ENCODE peak calls at places on chromosome 18, in five cellular contexts. G is RCC 7860; I is stimulated activated CD8-positive, alpha-beta memory T cell treated with anti-CD3 and anti-CD28 coated beads, Interleukin-2, amount 100 ng/mL, for 1 hour; N is activated CD8-positive, alpha-beta memory T cell treated with anti-CD3 and anti-CD28 coated beads, Interleukin-2, amount 50 U/mL, for 48 hours; D is cardiac septum. U is an unnamed sample.

GRCh38 chr18:63322908-63323634 is 3.5 kb upstream of the BCL2 start:
- DNase-seq in D (no peak), G (peak), N (no peak), I (no peak), U (no peak)

GRCh38 chr18:10713400-10713799 is 187.6 kb downstream of the NAPG start:
- DNase-seq in G (no peak), I (no peak), N (no peak), D (no peak), U (no peak)

GRCh38 chr18:24586662-24587360 is 126.4 kb downstream of the HRH4 start:
- DNase-seq in D (no peak), I (no peak), N (no peak), G (no peak), U (no peak)

GRCh38 chr18:26941608-26942007 is 76.1 kb upstream of the AQP4 start:
- DNase-seq in N (no peak), G (no peak), D (no peak), I (no peak), U (no peak)

GRCh38 chr18:6917082-6917481 is 187.6 kb downstream of the ARHGAP28 start:
- DNase-seq in D (no peak), N (no peak), I (no peak), G (peak), U (no peak)

GRCh38 chr18:24262097-24262496 is 123.2 kb downstream of the CABYR start:
- DNase-seq in I (no peak), N (no peak), G (no peak), D (no peak), U (no peak)

GRCh38 chr18:39788395-39788794 is 2166.6 kb upstream of the PIK3C3 start:
- DNase-seq in G (no peak), I (no peak), N (no peak), D (no peak), U (no peak)

GRCh38 chr18:44835555-44836156 is 155.0 kb downstream of the SETBP1 start:
- DNase-seq in D (no peak), I (no peak), N (no peak), G (no peak), U (no peak)

GRCh38 chr18:62730926-62731325 is 15.6 kb downstream of the PHLPP1 start:
- DNase-seq in N (no peak), I (no peak), D (no peak), G (no peak), U (no peak)

GRCh38 chr18:5900249-5900648 is 4.9 kb upstream of the TMEM200C start:
- DNase-seq in D (no peak), G (no peak), I (no peak), N (no peak), U (no peak)

GRCh38 chr18:13547347-13547746 is 179.0 kb downstream of the FAM210A start:
- DNase-seq in D (no peak), G (no peak), N (peak), I (no peak), U (no peak)

GRCh38 chr18:59026831-59027410 is 112.8 kb upstream of the SEC11C start:
- DNase-seq in G (no peak), I (no peak), D (no peak), N (no peak), U (no peak)

GRCh38 chr18:832085-832681 is 20.1 kb upstream of the YES1 start:
- DNase-seq in I (no peak), D (no peak), G (no peak), N (no peak), U (no peak)

GRCh38 chr18:50659091-50660003 is 99.5 kb downstream of the MAPK4 start:
- DNase-seq in G (peak), D (peak), I (no peak), N (no peak), U (no peak)

GRCh38 chr18:31643003-31643402 is 41.4 kb downstream of the B4GALT6 start:
- DNase-seq in N (no peak), I (no peak), D (no peak), G (no peak), U (no peak)

GRCh38 chr18:32093523-32093922 is 1.8 kb downstream of the RNF138 start:
- DNase-seq in D (no peak), N (no peak), I (no peak), G (no peak), U (no peak)

GRCh38 chr18:10536270-10536669 is 10.4 kb downstream of the NAPG start:
- DNase-seq in G (no peak), I (no peak), D (no peak), N (no peak), U (no peak)

GRCh38 chr18:62420513-62421209 is 95.6 kb downstream of the TNFRSF11A start:
- DNase-seq in I (peak), G (peak), D (no peak), N (peak), U (no peak)

GRCh38 chr18:10661333-10661732 is 135.5 kb downstream of the NAPG start:
- DNase-seq in N (no peak), I (no peak), D (no peak), G (no peak), U (no peak)

GRCh38 chr18:48852292-48852691 is 98.5 kb downstream of the SMAD7 start:
- DNase-seq in G (no peak), I (no peak), D (no peak), N (no peak), U (no peak)

GRCh38 chr18:54127759-54128378 is 96.6 kb downstream of the MBD2 start:
- DNase-seq in I (no peak), D (no peak), N (no peak), G (peak), U (no peak)

GRCh38 chr18:3451989-3452749 is 2.2 kb downstream of the TGIF1 start:
- DNase-seq in D (peak), N (peak), G (peak), I (no peak), U (no peak)

GRCh38 chr18:50460691-50461090 is 85.8 kb downstream of the SKA1 start:
- DNase-seq in I (no peak), G (no peak), N (no peak), D (no peak), U (no peak)

GRCh38 chr18:49721981-49722380 is 91.4 kb downstream of the ACAA2 start:
- DNase-seq in I (no peak), N (no peak), D (no peak), G (no peak), U (no peak)

GRCh38 chr18:30527226-30527625 is 515.3 kb downstream of the DSC3 start:
- DNase-seq in G (no peak), I (no peak), N (no peak), D (no peak), U (no peak)

GRCh38 chr18:10022365-10022764 is 108.5 kb downstream of the VAPA start:
- DNase-seq in G (no peak), I (no peak), D (no peak), N (no peak), U (no peak)

GRCh38 chr18:35508030-35508429 is 10.3 kb upstream of the INO80C start:
- DNase-seq in D (no peak), N (no peak), G (no peak), I (no peak), U (no peak)

GRCh38 chr18:51350081-51350480 is 152.6 kb upstream of the MEX3C start:
- DNase-seq in N (no peak), D (no peak), G (no peak), I (no peak), U (no peak)

GRCh38 chr18:11336241-11336640 is 186.9 kb upstream of the PIEZO2 start:
- DNase-seq in G (no peak), D (no peak), I (no peak), N (no peak), U (no peak)

GRCh38 chr18:59478591-59478990 is 119.5 kb upstream of the LMAN1 start:
- DNase-seq in G (no peak), N (no peak), D (no peak), I (no peak), U (peak)

U was measured in SK-N-MC.